ENCODE peak calls at places on chromosomes 12 and 14, in eight cellular contexts. One of them, this sample, is unnamed.

GRCh38 chr12:107399061-107399460 is 286.5 kb upstream of the PWP1 start:
- DNase-seq in left lung: no peak
- DNase-seq in A673: no peak
- DNase-seq in adrenal gland: no peak
- DNase-seq in Calu3: no peak
- DNase-seq in cardiac fibroblast: peak; percentile 17
- DNase-seq in B cell: no peak
- DNase-seq in Caco-2: no peak
- DNase-seq in this sample: no peak

GRCh38 chr14:75428230-75429104 is 645 bp downstream of the JDP2 start:
- DNase-seq in left lung: peak; percentile 59
- DNase-seq in A673: no peak
- DNase-seq in adrenal gland: peak; percentile 51
- DNase-seq in Calu3: peak; percentile 46
- DNase-seq in cardiac fibroblast: peak; percentile 29
- DNase-seq in B cell: no peak
- DNase-seq in Caco-2: no peak
- DNase-seq in this sample: peak; percentile 23

GRCh38 chr14:51527073-51527472 is 124.6 kb upstream of the FRMD6 start:
- DNase-seq in left lung: no peak
- DNase-seq in A673: no peak
- DNase-seq in adrenal gland: no peak
- DNase-seq in Calu3: no peak
- DNase-seq in cardiac fibroblast: peak; percentile 72
- DNase-seq in B cell: no peak
- DNase-seq in Caco-2: no peak
- DNase-seq in this sample: no peak

GRCh38 chr14:97874394-97874793 is 1077.2 kb downstream of the VRK1 start:
- DNase-seq in left lung: no peak
- DNase-seq in A673: no peak
- DNase-seq in adrenal gland: no peak
- DNase-seq in Calu3: no peak
- DNase-seq in cardiac fibroblast: no peak
- DNase-seq in B cell: no peak
- DNase-seq in Caco-2: no peak
- DNase-seq in this sample: no peak

GRCh38 chr12:9741726-9742125 is 8.8 kb upstream of the CLECL1 start:
- DNase-seq in left lung: no peak
- DNase-seq in A673: no peak
- DNase-seq in adrenal gland: no peak
- DNase-seq in Calu3: no peak
- DNase-seq in cardiac fibroblast: no peak
- DNase-seq in B cell: peak; percentile 84
- DNase-seq in Caco-2: no peak
- DNase-seq in this sample: no peak

GRCh38 chr12:19026035-19026434 is 103.5 kb upstream of the PLEKHA5 start:
- DNase-seq in left lung: no peak
- DNase-seq in A673: no peak
- DNase-seq in adrenal gland: no peak
- DNase-seq in Calu3: no peak
- DNase-seq in cardiac fibroblast: no peak
- DNase-seq in B cell: no peak
- DNase-seq in Caco-2: no peak
- DNase-seq in this sample: no peak

GRCh38 chr14:106021832-106022231 is 495.4 kb downstream of the TMEM121 start:
- DNase-seq in left lung: no peak
- DNase-seq in A673: no peak
- DNase-seq in adrenal gland: no peak
- DNase-seq in Calu3: no peak
- DNase-seq in cardiac fibroblast: no peak
- DNase-seq in B cell: no peak
- DNase-seq in Caco-2: no peak
- DNase-seq in this sample: no peak

GRCh38 chr12:68352067-68352466 is 19.9 kb upstream of the MDM1 start:
- DNase-seq in left lung: no peak
- DNase-seq in A673: peak; percentile 35
- DNase-seq in adrenal gland: peak; percentile 53
- DNase-seq in Calu3: no peak
- DNase-seq in cardiac fibroblast: no peak
- DNase-seq in B cell: no peak
- DNase-seq in Caco-2: no peak
- DNase-seq in this sample: no peak

GRCh38 chr12:49564241-49565118 is 3.5 kb downstream of the MCRS1 start:
- DNase-seq in left lung: no peak
- DNase-seq in A673: no peak
- DNase-seq in adrenal gland: no peak
- DNase-seq in Calu3: no peak
- DNase-seq in cardiac fibroblast: no peak
- DNase-seq in B cell: no peak
- DNase-seq in Caco-2: no peak
- DNase-seq in this sample: no peak

GRCh38 chr12:12903642-12904609 is 12.6 kb downstream of the GPRC5A start:
- DNase-seq in left lung: no peak
- DNase-seq in A673: no peak
- DNase-seq in adrenal gland: no peak
- DNase-seq in Calu3: peak; percentile 69
- DNase-seq in cardiac fibroblast: no peak
- DNase-seq in B cell: no peak
- DNase-seq in Caco-2: peak; percentile 85
- DNase-seq in this sample: no peak

GRCh38 chr14:25788252-25788651 is 738.3 kb upstream of the STXBP6 start:
- DNase-seq in left lung: no peak
- DNase-seq in A673: no peak
- DNase-seq in adrenal gland: no peak
- DNase-seq in Calu3: no peak
- DNase-seq in cardiac fibroblast: no peak
- DNase-seq in B cell: no peak
- DNase-seq in Caco-2: no peak
- DNase-seq in this sample: no peak

GRCh38 chr14:65854215-65854614 is 441.7 kb downstream of the FUT8 start:
- DNase-seq in left lung: no peak
- DNase-seq in A673: no peak
- DNase-seq in adrenal gland: no peak
- DNase-seq in Calu3: no peak
- DNase-seq in cardiac fibroblast: no peak
- DNase-seq in B cell: no peak
- DNase-seq in Caco-2: no peak
- DNase-seq in this sample: no peak

GRCh38 chr12:130976171-130976720 is 22.5 kb downstream of the ADGRD1 start:
- DNase-seq in left lung: no peak
- DNase-seq in A673: no peak
- DNase-seq in adrenal gland: no peak
- DNase-seq in Calu3: no peak
- DNase-seq in cardiac fibroblast: no peak
- DNase-seq in B cell: no peak
- DNase-seq in Caco-2: no peak
- DNase-seq in this sample: no peak

GRCh38 chr12:100565987-100566545 is 7.4 kb upstream of the GAS2L3 start:
- DNase-seq in left lung: no peak
- DNase-seq in A673: no peak
- DNase-seq in adrenal gland: no peak
- DNase-seq in Calu3: no peak
- DNase-seq in cardiac fibroblast: no peak
- DNase-seq in B cell: no peak
- DNase-seq in Caco-2: no peak
- DNase-seq in this sample: no peak

GRCh38 chr14:77284066-77284855 is 13.3 kb upstream of the NGB start:
- DNase-seq in left lung: no peak
- DNase-seq in A673: no peak
- DNase-seq in adrenal gland: no peak
- DNase-seq in Calu3: no peak
- DNase-seq in cardiac fibroblast: no peak
- DNase-seq in B cell: no peak
- DNase-seq in Caco-2: no peak
- DNase-seq in this sample: no peak

GRCh38 chr12:49200882-49201594 is 12.2 kb upstream of the TUBA1A start:
- DNase-seq in left lung: no peak
- DNase-seq in A673: peak; percentile 90
- DNase-seq in adrenal gland: peak; percentile 18
- DNase-seq in Calu3: no peak
- DNase-seq in cardiac fibroblast: peak; percentile 94
- DNase-seq in B cell: peak; percentile 46
- DNase-seq in Caco-2: no peak
- DNase-seq in this sample: no peak

GRCh38 chr12:88057994-88058718 is 29.0 kb upstream of the C12orf50 start:
- DNase-seq in left lung: no peak
- DNase-seq in A673: no peak
- DNase-seq in adrenal gland: no peak
- DNase-seq in Calu3: no peak
- DNase-seq in cardiac fibroblast: peak; percentile 79
- DNase-seq in B cell: no peak
- DNase-seq in Caco-2: no peak
- DNase-seq in this sample: no peak

GRCh38 chr14:68785817-68786490 is 6.9 kb downstream of the ZFP36L1 start:
- DNase-seq in left lung: no peak
- DNase-seq in A673: no peak
- DNase-seq in adrenal gland: no peak
- DNase-seq in Calu3: no peak
- DNase-seq in cardiac fibroblast: peak; percentile 88
- DNase-seq in B cell: no peak
- DNase-seq in Caco-2: peak; percentile 53
- DNase-seq in this sample: no peak

DNA sequence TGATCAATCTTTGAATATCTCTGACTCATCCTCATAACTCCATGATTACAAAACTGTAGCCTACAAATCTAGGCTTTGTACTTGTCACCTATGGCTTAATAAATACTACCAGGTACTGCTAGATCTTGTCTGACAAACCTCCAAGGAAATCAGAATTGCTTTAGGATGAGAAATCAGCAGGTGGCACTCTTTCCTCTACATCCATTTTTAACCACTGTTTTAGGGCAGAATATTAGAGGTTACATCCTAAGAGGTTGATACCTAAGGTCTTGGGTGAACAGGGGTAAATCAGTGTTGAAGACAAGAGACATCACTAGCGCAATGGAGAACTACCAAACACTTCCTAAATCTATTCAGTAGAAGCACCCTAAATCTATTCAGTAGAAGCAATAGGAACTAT is 63.1 kb upstream of the SOX5 start:
- DNase-seq in left lung: no peak
- DNase-seq in A673: peak; percentile 45
- DNase-seq in adrenal gland: no peak
- DNase-seq in Calu3: no peak
- DNase-seq in cardiac fibroblast: peak; percentile 46
- DNase-seq in B cell: no peak
- DNase-seq in Caco-2: no peak
- DNase-seq in this sample: no peak
- TF ChIP-seq CTCF in left lung: no peak
- TF ChIP-seq CTCF in A673: peak; percentile 45
- TF ChIP-seq CTCF in adrenal gland: no peak
- TF ChIP-seq CTCF in Calu3: no peak
- TF ChIP-seq CTCF in cardiac fibroblast: peak; percentile 36
- TF ChIP-seq CTCF in B cell: no peak
- TF ChIP-seq CTCF in Caco-2: peak; percentile 48
- TF ChIP-seq CTCF in this sample: peak; percentile 35

DNA sequence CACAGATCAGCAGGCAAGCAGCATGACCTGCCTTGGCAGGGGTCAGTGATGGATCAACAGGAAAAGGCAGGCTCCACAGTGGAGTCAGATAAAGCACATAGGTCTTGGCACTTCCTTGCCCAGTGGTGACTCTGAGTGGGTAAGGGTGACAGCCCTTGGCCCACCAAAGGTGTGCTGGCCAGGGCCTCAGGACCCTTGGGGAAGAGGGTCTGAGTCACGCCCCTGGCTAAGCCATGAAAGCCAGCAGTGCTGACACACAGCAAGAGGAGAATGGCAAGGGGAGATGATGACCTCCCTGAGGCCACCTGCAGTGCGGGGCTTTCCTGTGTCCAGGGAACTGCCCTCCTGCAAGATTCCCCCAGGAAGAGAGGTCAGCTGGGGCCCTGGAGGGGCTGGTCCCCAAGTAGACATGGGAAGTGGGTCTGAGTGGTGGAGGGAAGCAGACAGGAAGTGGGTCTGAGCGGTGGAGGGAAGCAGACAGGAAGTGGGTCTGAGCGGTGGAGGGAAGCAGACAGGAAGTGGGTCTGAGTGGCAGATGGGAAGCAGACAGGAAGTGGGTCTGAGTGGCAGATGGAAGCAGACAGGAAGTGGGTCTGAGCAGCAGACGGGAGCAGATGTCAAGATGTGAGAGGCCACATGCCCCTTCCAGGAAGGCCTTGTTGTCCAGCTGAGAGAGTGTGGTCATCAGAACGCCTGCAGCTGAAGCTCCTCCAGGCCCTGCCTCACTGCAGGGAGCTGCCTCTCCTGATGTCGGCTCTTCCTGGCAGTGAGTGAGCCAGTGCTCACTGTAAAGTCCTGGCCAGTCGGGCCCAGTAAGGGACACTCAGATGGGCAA is 34.8 kb downstream of the DIO3 start:
- DNase-seq in left lung: no peak
- DNase-seq in A673: peak; percentile 14
- DNase-seq in adrenal gland: no peak
- DNase-seq in Calu3: no peak
- DNase-seq in cardiac fibroblast: no peak
- DNase-seq in B cell: no peak
- DNase-seq in Caco-2: no peak
- DNase-seq in this sample: no peak
- TF ChIP-seq CTCF in left lung: no peak
- TF ChIP-seq CTCF in A673: no peak
- TF ChIP-seq CTCF in adrenal gland: no peak
- TF ChIP-seq CTCF in Calu3: no peak
- TF ChIP-seq CTCF in cardiac fibroblast: no peak
- TF ChIP-seq CTCF in B cell: no peak
- TF ChIP-seq CTCF in Caco-2: no peak
- TF ChIP-seq CTCF in this sample: no peak

GRCh38 chr12:76820888-76821482 is 57.1 kb downstream of the ZDHHC17 start:
- DNase-seq in left lung: no peak
- DNase-seq in A673: peak; percentile 61
- DNase-seq in adrenal gland: peak; percentile 21
- DNase-seq in Calu3: peak; percentile 50
- DNase-seq in cardiac fibroblast: peak; percentile 56
- DNase-seq in B cell: no peak
- DNase-seq in Caco-2: peak; percentile 52
- DNase-seq in this sample: peak; percentile 34
- TF ChIP-seq CTCF in left lung: peak; percentile 28
- TF ChIP-seq CTCF in A673: peak; percentile 73
- TF ChIP-seq CTCF in adrenal gland: peak; percentile 33
- TF ChIP-seq CTCF in Calu3: peak; percentile 50
- TF ChIP-seq CTCF in cardiac fibroblast: peak; percentile 75
- TF ChIP-seq CTCF in B cell: no peak
- TF ChIP-seq CTCF in Caco-2: peak; percentile 76
- TF ChIP-seq CTCF in this sample: peak; percentile 76

DNA sequence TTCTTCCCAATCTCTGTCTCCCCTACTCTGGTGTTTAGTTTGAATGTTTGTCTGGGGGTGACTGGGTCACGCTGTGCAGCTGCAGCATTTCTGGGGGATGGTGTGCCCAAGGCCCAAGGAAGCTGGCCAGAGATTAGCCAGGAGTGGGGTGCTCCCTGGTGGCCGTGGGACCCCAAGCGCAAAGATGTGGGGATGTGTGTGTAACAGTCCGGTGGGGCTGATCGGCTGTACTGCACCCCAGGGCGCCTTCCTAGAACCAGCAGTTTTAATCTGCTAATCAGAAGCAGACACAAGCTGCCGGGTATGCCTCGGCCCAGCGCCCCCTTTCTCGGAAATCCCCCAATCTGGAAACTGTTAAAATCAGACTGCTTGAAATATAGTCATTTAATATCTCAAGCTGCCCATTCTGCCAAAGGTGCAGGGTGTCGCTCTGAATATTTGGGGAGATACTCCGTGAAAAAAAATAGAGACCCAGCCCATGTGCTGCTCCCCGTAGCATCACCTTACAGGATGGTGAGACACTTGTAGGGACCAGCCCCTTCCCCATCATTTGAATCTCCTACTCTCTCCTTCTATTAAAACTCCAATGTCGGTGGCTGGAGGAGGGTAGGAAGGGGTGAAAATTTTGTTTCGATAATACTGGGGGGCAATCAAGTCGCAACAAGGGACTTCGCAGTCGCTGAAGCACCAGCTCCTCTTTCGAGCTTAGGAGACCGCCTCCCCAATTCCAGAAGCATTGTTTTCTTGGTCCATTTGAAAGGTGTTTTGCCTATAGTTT is 4.3 kb downstream of the HOXC9 start:
- DNase-seq in left lung: no peak
- DNase-seq in A673: no peak
- DNase-seq in adrenal gland: no peak
- DNase-seq in Calu3: no peak
- DNase-seq in cardiac fibroblast: no peak
- DNase-seq in B cell: no peak
- DNase-seq in Caco-2: no peak
- DNase-seq in this sample: no peak
- TF ChIP-seq CTCF in left lung: no peak
- TF ChIP-seq CTCF in A673: peak; percentile 42
- TF ChIP-seq CTCF in adrenal gland: no peak
- TF ChIP-seq CTCF in Calu3: no peak
- TF ChIP-seq CTCF in cardiac fibroblast: no peak
- TF ChIP-seq CTCF in B cell: no peak
- TF ChIP-seq CTCF in Caco-2: peak; percentile 37
- TF ChIP-seq CTCF in this sample: peak; percentile 8